ENCODE peak calls at places on chromosomes 1 and 21, in seven cellular contexts. C is SK-N-SH, P is IMR-90, V is A549, H is HepG2, M is H1, Y is K562. A is an unnamed sample.

GRCh38 chr21:39658066-39658465 is 45.3 kb downstream of the B3GALT5 start:
- DNase-seq in Y (no peak), H (no peak), C (no peak), P (no peak), M (no peak), V (no peak), A (no peak)

GRCh38 chr1:1758692-1759455 is 19.4 kb downstream of the NADK start:
- DNase-seq in M (no peak), V (peak), Y (peak), P (no peak), C (no peak), H (no peak), A (no peak)

GRCh38 chr1:47211796-47212269 is 20.2 kb downstream of the TAL1 start:
- DNase-seq in Y (peak), C (no peak), V (no peak), M (no peak), H (no peak), P (no peak), A (no peak)

GRCh38 chr1:27949027-27949426 is 10.7 kb upstream of the XKR8 start:
- DNase-seq in M (no peak), V (no peak), C (no peak), Y (no peak), P (no peak), H (no peak), A (no peak)

GRCh38 chr1:36516372-36517018 is 33.8 kb upstream of the CSF3R start:
- DNase-seq in C (peak), Y (peak), P (peak), H (peak), M (peak), V (peak), A (no peak)

GRCh38 chr21:43684424-43684823 is 25.1 kb downstream of the RRP1B start:
- DNase-seq in C (no peak), P (no peak), H (no peak), V (no peak), M (no peak), Y (no peak), A (no peak)

GRCh38 chr1:58815680-58816071 is 31.8 kb upstream of the JUN start:
- DNase-seq in V (peak), M (no peak), H (peak), Y (no peak), P (no peak), C (peak), A (no peak)

GRCh38 chr1:106619827-106620134 is 436.7 kb upstream of the PRMT6 start:
- DNase-seq in V (no peak), C (no peak), M (no peak), P (no peak), H (no peak), Y (no peak), A (no peak)

GRCh38 chr1:227901239-227901905 is 46.4 kb downstream of the WNT9A start:
- DNase-seq in M (no peak), C (no peak), H (no peak), V (no peak), Y (no peak), P (no peak), A (no peak)

GRCh38 chr1:227899820-227900449 is 47.8 kb downstream of the WNT9A start:
- DNase-seq in P (no peak), H (no peak), V (no peak), Y (no peak), M (no peak), C (no peak), A (no peak)

GRCh38 chr1:227899141-227899819 is 48.5 kb downstream of the WNT9A start:
- DNase-seq in Y (no peak), H (no peak), V (no peak), C (no peak), M (no peak), P (no peak), A (no peak)

GRCh38 chr1:227901906-227902640 is 45.7 kb downstream of the WNT9A start:
- DNase-seq in H (peak), Y (peak), P (peak), V (no peak), M (no peak), C (peak), A (no peak)

GRCh38 chr1:227900571-227901051 is 47.1 kb downstream of the WNT9A start:
- DNase-seq in Y (no peak), M (no peak), V (no peak), P (no peak), C (no peak), H (no peak), A (no peak)
- TF ChIP-seq RFX5 in Y (no peak), M (no peak), V (no peak), P (no peak), C (no peak), H (no peak), A (no peak)

GRCh38 chr1:109499081-109499480 is 5.2 kb downstream of the CYB561D1 start:
- DNase-seq in P (no peak), M (no peak), C (no peak), H (no peak), Y (no peak), V (no peak), A (no peak)

GRCh38 chr1:109501644-109502367 is 7.7 kb downstream of the AMIGO1 start:
- DNase-seq in H (no peak), P (no peak), C (no peak), M (no peak), V (no peak), Y (no peak), A (no peak)

GRCh38 chr1:109500886-109501285 is 7.0 kb downstream of the CYB561D1 start:
- DNase-seq in M (no peak), Y (no peak), H (no peak), P (peak), C (no peak), V (no peak), A (no peak)

GRCh38 chr1:109498161-109498801 is 4.4 kb downstream of the CYB561D1 start:
- DNase-seq in P (peak), M (no peak), C (peak), H (no peak), Y (peak), V (peak), A (no peak)

GRCh38 chr1:109499661-109500536 is 6.0 kb downstream of the CYB561D1 start:
- DNase-seq in H (peak), V (no peak), Y (peak), C (peak), M (no peak), P (peak), A (no peak)
- TF ChIP-seq RFX5 in H (no peak), V (no peak), Y (no peak), C (no peak), M (no peak), P (no peak), A (no peak)

GRCh38 chr1:38826262-38826661 is 33.3 kb downstream of the RRAGC start:
- DNase-seq in C (no peak), Y (no peak), P (no peak), H (no peak), M (no peak), V (no peak), A (no peak)

GRCh38 chr1:38831753-38832734 is 27.5 kb downstream of the RRAGC start:
- DNase-seq in M (no peak), Y (no peak), C (no peak), H (no peak), P (no peak), V (no peak), A (no peak)

GRCh38 chr1:38826886-38827285 is 32.7 kb downstream of the RRAGC start:
- DNase-seq in M (no peak), C (no peak), Y (no peak), P (no peak), H (no peak), V (no peak), A (no peak)

GRCh38 chr1:38827299-38827698 is 32.3 kb downstream of the RRAGC start:
- DNase-seq in C (no peak), P (no peak), H (no peak), V (no peak), Y (no peak), M (no peak), A (no peak)

DNA sequence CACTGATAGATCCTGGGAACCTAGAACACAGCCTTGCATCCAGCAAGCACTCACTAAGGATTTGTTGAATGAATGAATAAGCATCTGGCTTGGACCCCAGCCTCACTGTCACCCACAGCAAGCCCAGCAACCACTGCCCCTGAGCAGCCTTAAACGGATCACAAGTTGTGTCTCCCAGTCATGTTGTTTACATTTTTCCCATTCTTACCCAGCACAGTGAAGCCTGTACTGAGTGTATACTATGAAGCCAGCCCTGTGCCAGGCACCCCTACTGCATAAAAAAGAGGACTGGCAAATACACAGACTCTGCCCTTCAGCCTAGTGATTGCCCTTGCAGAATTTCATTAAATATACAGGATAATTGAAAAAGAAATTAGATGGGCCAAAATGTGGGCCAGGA is 30.2 kb downstream of the RRAGC start:
- DNase-seq in M (no peak), P (peak), V (no peak), H (no peak), C (no peak), Y (no peak), A (no peak)
- TF ChIP-seq RFX5 in M (no peak), P (no peak), V (no peak), H (no peak), C (no peak), Y (no peak), A (no peak)

GRCh38 chr21:45115141-45115540 is 40.8 kb downstream of the ADARB1 start:
- DNase-seq in Y (no peak), H (no peak), C (no peak), V (no peak), M (no peak), P (no peak), A (no peak)
- TF ChIP-seq RFX5 in Y (no peak), H (no peak), C (no peak), V (no peak), M (no peak), P (no peak), A (no peak)